ENCODE peak calls at places on chromosomes 4 and X, in seven cellular contexts. One of them, this sample, is unnamed.

GRCh38 chrX:31213941-31214340 is 142.1 kb upstream of the FTHL17 start:
- DNase-seq in esophagus squamous epithelium: no peak
- DNase-seq in heart right ventricle: peak
- DNase-seq in mammary epithelial cell: peak
- DNase-seq in tibial nerve: no peak
- DNase-seq in HCT116: no peak
- DNase-seq in CD4-positive, alpha-beta memory T cell: no peak
- DNase-seq in this sample: peak

GRCh38 chr4:141118381-141118780 is 14.9 kb downstream of the RNF150 start:
- DNase-seq in mammary epithelial cell: no peak
- DNase-seq in heart right ventricle: no peak
- DNase-seq in esophagus squamous epithelium: no peak
- DNase-seq in tibial nerve: no peak
- DNase-seq in CD4-positive, alpha-beta memory T cell: no peak
- DNase-seq in HCT116: no peak
- DNase-seq in this sample: no peak

GRCh38 chrX:46125139-46125538 is 420.1 kb downstream of the ZNF674 start:
- DNase-seq in HCT116: no peak
- DNase-seq in mammary epithelial cell: no peak
- DNase-seq in tibial nerve: no peak
- DNase-seq in CD4-positive, alpha-beta memory T cell: no peak
- DNase-seq in heart right ventricle: no peak
- DNase-seq in esophagus squamous epithelium: no peak
- DNase-seq in this sample: peak

GRCh38 chr4:106565727-106566126 is 197.1 kb upstream of the GIMD1 start:
- DNase-seq in HCT116: no peak
- DNase-seq in esophagus squamous epithelium: no peak
- DNase-seq in tibial nerve: no peak
- DNase-seq in CD4-positive, alpha-beta memory T cell: no peak
- DNase-seq in mammary epithelial cell: peak
- DNase-seq in heart right ventricle: no peak
- DNase-seq in this sample: no peak

GRCh38 chr4:151673913-151674520 is 86.8 kb downstream of the GATB start:
- DNase-seq in CD4-positive, alpha-beta memory T cell: no peak
- DNase-seq in heart right ventricle: no peak
- DNase-seq in HCT116: no peak
- DNase-seq in mammary epithelial cell: no peak
- DNase-seq in esophagus squamous epithelium: no peak
- DNase-seq in tibial nerve: no peak
- DNase-seq in this sample: no peak

GRCh38 chr4:143586080-143586479 is 72.6 kb downstream of the SMARCA5 start:
- DNase-seq in mammary epithelial cell: no peak
- DNase-seq in esophagus squamous epithelium: no peak
- DNase-seq in HCT116: no peak
- DNase-seq in heart right ventricle: no peak
- DNase-seq in tibial nerve: no peak
- DNase-seq in CD4-positive, alpha-beta memory T cell: no peak
- DNase-seq in this sample: peak

GRCh38 chr4:141432000-141432712 is 204.2 kb upstream of the IL15 start:
- DNase-seq in HCT116: no peak
- DNase-seq in esophagus squamous epithelium: no peak
- DNase-seq in CD4-positive, alpha-beta memory T cell: no peak
- DNase-seq in mammary epithelial cell: peak
- DNase-seq in tibial nerve: no peak
- DNase-seq in heart right ventricle: no peak
- DNase-seq in this sample: peak

GRCh38 chr4:26839534-26839951 is 21.1 kb upstream of the STIM2 start:
- DNase-seq in CD4-positive, alpha-beta memory T cell: no peak
- DNase-seq in tibial nerve: no peak
- DNase-seq in esophagus squamous epithelium: no peak
- DNase-seq in HCT116: no peak
- DNase-seq in heart right ventricle: peak
- DNase-seq in mammary epithelial cell: peak
- DNase-seq in this sample: peak

GRCh38 chrX:17459008-17459407 is 84.0 kb downstream of the NHS start:
- DNase-seq in heart right ventricle: peak
- DNase-seq in mammary epithelial cell: peak
- DNase-seq in tibial nerve: no peak
- DNase-seq in esophagus squamous epithelium: no peak
- DNase-seq in CD4-positive, alpha-beta memory T cell: no peak
- DNase-seq in HCT116: no peak
- DNase-seq in this sample: peak

GRCh38 chrX:41561045-41561444 is 113.9 kb downstream of the NYX start:
- DNase-seq in tibial nerve: no peak
- DNase-seq in HCT116: no peak
- DNase-seq in esophagus squamous epithelium: no peak
- DNase-seq in heart right ventricle: peak
- DNase-seq in CD4-positive, alpha-beta memory T cell: peak
- DNase-seq in mammary epithelial cell: peak
- DNase-seq in this sample: peak

GRCh38 chr4:6772223-6772928 is 10.2 kb upstream of the KIAA0232 start:
- DNase-seq in mammary epithelial cell: peak
- DNase-seq in esophagus squamous epithelium: no peak
- DNase-seq in HCT116: no peak
- DNase-seq in heart right ventricle: no peak
- DNase-seq in tibial nerve: no peak
- DNase-seq in CD4-positive, alpha-beta memory T cell: no peak
- DNase-seq in this sample: no peak

GRCh38 chrX:9354918-9355317 is 109.9 kb upstream of the TBL1X start:
- DNase-seq in HCT116: no peak
- DNase-seq in mammary epithelial cell: no peak
- DNase-seq in tibial nerve: no peak
- DNase-seq in esophagus squamous epithelium: no peak
- DNase-seq in CD4-positive, alpha-beta memory T cell: no peak
- DNase-seq in heart right ventricle: no peak
- DNase-seq in this sample: no peak

GRCh38 chr4:128863314-128864075 is 54.0 kb downstream of the JADE1 start:
- DNase-seq in CD4-positive, alpha-beta memory T cell: peak
- DNase-seq in tibial nerve: peak
- DNase-seq in HCT116: peak
- DNase-seq in heart right ventricle: peak
- DNase-seq in mammary epithelial cell: peak
- DNase-seq in esophagus squamous epithelium: no peak
- DNase-seq in this sample: peak

GRCh38 chr4:106369456-106370060 is 980 bp upstream of the GIMD1 start:
- DNase-seq in esophagus squamous epithelium: no peak
- DNase-seq in heart right ventricle: peak
- DNase-seq in HCT116: peak
- DNase-seq in tibial nerve: no peak
- DNase-seq in CD4-positive, alpha-beta memory T cell: no peak
- DNase-seq in mammary epithelial cell: peak
- DNase-seq in this sample: peak

GRCh38 chr4:8403173-8403753 is 37.3 kb downstream of the ACOX3 start:
- DNase-seq in CD4-positive, alpha-beta memory T cell: no peak
- DNase-seq in HCT116: peak
- DNase-seq in tibial nerve: peak
- DNase-seq in esophagus squamous epithelium: no peak
- DNase-seq in heart right ventricle: peak
- DNase-seq in mammary epithelial cell: peak
- DNase-seq in this sample: peak

GRCh38 chr4:13653356-13653755 is 25.8 kb upstream of the BOD1L1 start:
- DNase-seq in tibial nerve: no peak
- DNase-seq in heart right ventricle: no peak
- DNase-seq in esophagus squamous epithelium: no peak
- DNase-seq in mammary epithelial cell: no peak
- DNase-seq in HCT116: no peak
- DNase-seq in CD4-positive, alpha-beta memory T cell: no peak
- DNase-seq in this sample: no peak

GRCh38 chr4:10013722-10014121 is 7.6 kb downstream of the SLC2A9 start:
- DNase-seq in mammary epithelial cell: peak
- DNase-seq in CD4-positive, alpha-beta memory T cell: no peak
- DNase-seq in tibial nerve: no peak
- DNase-seq in esophagus squamous epithelium: no peak
- DNase-seq in heart right ventricle: peak
- DNase-seq in HCT116: peak
- DNase-seq in this sample: peak

GRCh38 chr4:15938182-15938581 is 358 bp downstream of the FGFBP1 start:
- DNase-seq in CD4-positive, alpha-beta memory T cell: no peak
- DNase-seq in esophagus squamous epithelium: no peak
- DNase-seq in heart right ventricle: no peak
- DNase-seq in tibial nerve: no peak
- DNase-seq in mammary epithelial cell: peak
- DNase-seq in HCT116: peak
- DNase-seq in this sample: no peak

GRCh38 chr4:62709618-62710252 is 1509.6 kb downstream of the ADGRL3 start:
- DNase-seq in tibial nerve: no peak
- DNase-seq in HCT116: no peak
- DNase-seq in mammary epithelial cell: peak
- DNase-seq in CD4-positive, alpha-beta memory T cell: no peak
- DNase-seq in esophagus squamous epithelium: no peak
- DNase-seq in heart right ventricle: no peak
- DNase-seq in this sample: peak

GRCh38 chr4:84455697-84456096 is 43.4 kb downstream of the NKX6-1 start:
- DNase-seq in esophagus squamous epithelium: no peak
- DNase-seq in CD4-positive, alpha-beta memory T cell: no peak
- DNase-seq in tibial nerve: no peak
- DNase-seq in HCT116: no peak
- DNase-seq in mammary epithelial cell: no peak
- DNase-seq in heart right ventricle: no peak
- DNase-seq in this sample: no peak
- H3K4me3 ChIP-seq in esophagus squamous epithelium: no peak
- H3K4me3 ChIP-seq in CD4-positive, alpha-beta memory T cell: no peak
- H3K4me3 ChIP-seq in tibial nerve: no peak
- H3K4me3 ChIP-seq in HCT116: no peak
- H3K4me3 ChIP-seq in mammary epithelial cell: no peak
- H3K4me3 ChIP-seq in heart right ventricle: no peak
- H3K4me3 ChIP-seq in this sample: no peak

GRCh38 chr4:178453057-178453456 is 1010.8 kb upstream of the AGA start:
- DNase-seq in mammary epithelial cell: no peak
- DNase-seq in esophagus squamous epithelium: no peak
- DNase-seq in heart right ventricle: no peak
- DNase-seq in CD4-positive, alpha-beta memory T cell: no peak
- DNase-seq in HCT116: no peak
- DNase-seq in tibial nerve: no peak
- DNase-seq in this sample: no peak
- H3K4me3 ChIP-seq in mammary epithelial cell: no peak
- H3K4me3 ChIP-seq in esophagus squamous epithelium: no peak
- H3K4me3 ChIP-seq in heart right ventricle: no peak
- H3K4me3 ChIP-seq in CD4-positive, alpha-beta memory T cell: no peak
- H3K4me3 ChIP-seq in HCT116: no peak
- H3K4me3 ChIP-seq in tibial nerve: no peak
- H3K4me3 ChIP-seq in this sample: no peak

DNA sequence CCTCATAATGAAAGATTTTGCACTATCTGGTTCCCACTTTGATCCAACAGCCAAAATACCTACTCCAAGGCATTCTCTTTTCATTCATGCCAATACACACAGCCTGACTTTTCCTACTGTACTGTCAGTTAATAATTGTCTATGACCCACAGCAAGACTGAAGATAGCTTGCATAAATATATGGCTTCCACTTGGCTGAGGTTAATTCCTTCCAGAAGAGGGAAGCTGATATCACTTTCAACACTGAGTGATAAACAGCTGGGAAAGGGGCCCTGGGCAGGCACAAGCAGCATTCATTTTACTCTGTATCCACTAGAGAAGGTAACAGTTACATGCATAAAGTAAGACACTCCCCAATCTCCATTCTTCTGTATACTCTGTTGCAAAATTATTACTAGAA is 200.2 kb upstream of the UGT8 start:
- DNase-seq in esophagus squamous epithelium: no peak
- DNase-seq in tibial nerve: no peak
- DNase-seq in mammary epithelial cell: no peak
- DNase-seq in CD4-positive, alpha-beta memory T cell: no peak
- DNase-seq in HCT116: no peak
- DNase-seq in heart right ventricle: no peak
- DNase-seq in this sample: no peak
- H3K4me3 ChIP-seq in esophagus squamous epithelium: no peak
- H3K4me3 ChIP-seq in tibial nerve: no peak
- H3K4me3 ChIP-seq in mammary epithelial cell: no peak
- H3K4me3 ChIP-seq in CD4-positive, alpha-beta memory T cell: no peak
- H3K4me3 ChIP-seq in HCT116: no peak
- H3K4me3 ChIP-seq in heart right ventricle: no peak
- H3K4me3 ChIP-seq in this sample: no peak

GRCh38 chr4:119034276-119035008 is 101.2 kb upstream of the MYOZ2 start:
- DNase-seq in mammary epithelial cell: no peak
- DNase-seq in tibial nerve: no peak
- DNase-seq in HCT116: no peak
- DNase-seq in heart right ventricle: no peak
- DNase-seq in CD4-positive, alpha-beta memory T cell: no peak
- DNase-seq in esophagus squamous epithelium: no peak
- DNase-seq in this sample: no peak
- H3K4me3 ChIP-seq in mammary epithelial cell: no peak
- H3K4me3 ChIP-seq in tibial nerve: no peak
- H3K4me3 ChIP-seq in HCT116: no peak
- H3K4me3 ChIP-seq in heart right ventricle: no peak
- H3K4me3 ChIP-seq in CD4-positive, alpha-beta memory T cell: no peak
- H3K4me3 ChIP-seq in esophagus squamous epithelium: peak
- H3K4me3 ChIP-seq in this sample: no peak

GRCh38 chr4:3307486-3307885 is 14.7 kb downstream of the RGS12 start:
- DNase-seq in tibial nerve: peak
- DNase-seq in HCT116: no peak
- DNase-seq in esophagus squamous epithelium: no peak
- DNase-seq in mammary epithelial cell: no peak
- DNase-seq in CD4-positive, alpha-beta memory T cell: no peak
- DNase-seq in heart right ventricle: no peak
- DNase-seq in this sample: no peak
- H3K4me3 ChIP-seq in tibial nerve: no peak
- H3K4me3 ChIP-seq in HCT116: no peak
- H3K4me3 ChIP-seq in esophagus squamous epithelium: no peak
- H3K4me3 ChIP-seq in mammary epithelial cell: no peak
- H3K4me3 ChIP-seq in CD4-positive, alpha-beta memory T cell: no peak
- H3K4me3 ChIP-seq in heart right ventricle: no peak
- H3K4me3 ChIP-seq in this sample: no peak

GRCh38 chr4:78661923-78662521 is 110.5 kb downstream of the ANXA3 start:
- DNase-seq in heart right ventricle: no peak
- DNase-seq in HCT116: no peak
- DNase-seq in tibial nerve: no peak
- DNase-seq in mammary epithelial cell: no peak
- DNase-seq in CD4-positive, alpha-beta memory T cell: no peak
- DNase-seq in esophagus squamous epithelium: no peak
- DNase-seq in this sample: peak
- H3K4me3 ChIP-seq in heart right ventricle: peak
- H3K4me3 ChIP-seq in HCT116: no peak
- H3K4me3 ChIP-seq in tibial nerve: no peak
- H3K4me3 ChIP-seq in mammary epithelial cell: no peak
- H3K4me3 ChIP-seq in CD4-positive, alpha-beta memory T cell: no peak
- H3K4me3 ChIP-seq in esophagus squamous epithelium: no peak
- H3K4me3 ChIP-seq in this sample: no peak

DNA sequence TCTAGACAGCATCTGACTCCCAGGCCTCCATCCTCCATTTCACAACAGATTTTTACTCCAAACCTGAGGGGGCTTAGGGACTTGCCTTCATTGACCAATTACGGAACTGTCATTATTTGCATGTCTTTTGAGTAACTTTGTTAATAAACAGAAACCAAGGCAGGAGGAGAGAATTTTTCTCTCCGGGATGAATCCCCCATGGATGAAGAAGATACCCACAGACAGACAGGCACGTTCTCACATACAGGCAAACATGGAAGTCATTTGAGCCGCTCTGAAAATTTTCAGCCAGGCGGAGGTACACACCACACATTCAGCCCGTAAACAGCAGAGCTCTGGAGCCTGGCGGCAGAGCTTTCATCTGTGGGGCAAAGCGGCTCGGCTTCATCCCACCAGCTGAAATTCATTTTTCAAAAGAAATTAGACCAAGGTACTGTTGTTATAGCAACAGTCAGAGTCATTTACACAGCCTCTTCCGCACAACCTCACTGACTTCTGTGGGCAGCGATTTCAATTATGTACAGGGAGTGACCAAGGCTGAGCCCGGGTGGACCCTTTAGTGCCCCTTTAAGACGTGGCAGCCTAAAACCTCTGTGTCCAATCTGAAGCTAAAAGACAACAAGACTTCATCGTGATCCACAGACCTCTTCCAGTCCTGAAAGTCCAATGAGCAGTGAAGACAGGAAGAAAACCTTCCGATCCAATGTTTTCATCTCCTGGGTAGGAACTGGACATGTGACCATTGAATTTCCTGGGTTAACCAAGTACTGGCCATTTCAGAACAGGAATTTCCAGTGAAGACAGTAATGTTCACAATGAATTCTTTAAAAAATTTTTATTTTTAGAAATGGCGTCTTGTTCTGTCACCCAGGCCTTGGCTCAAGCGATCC is 237.0 kb downstream of the MGST2 start:
- DNase-seq in heart right ventricle: no peak
- DNase-seq in tibial nerve: no peak
- DNase-seq in mammary epithelial cell: no peak
- DNase-seq in esophagus squamous epithelium: no peak
- DNase-seq in HCT116: no peak
- DNase-seq in CD4-positive, alpha-beta memory T cell: no peak
- DNase-seq in this sample: peak
- H3K4me3 ChIP-seq in heart right ventricle: peak
- H3K4me3 ChIP-seq in tibial nerve: peak
- H3K4me3 ChIP-seq in mammary epithelial cell: peak
- H3K4me3 ChIP-seq in esophagus squamous epithelium: no peak
- H3K4me3 ChIP-seq in HCT116: no peak
- H3K4me3 ChIP-seq in CD4-positive, alpha-beta memory T cell: no peak
- H3K4me3 ChIP-seq in this sample: peak

This sample was measured in fibroblast of villous mesenchyme.